ENCODE peak calls at places on chromosomes 13 and 19, in nine cellular contexts. B is tibial nerve; U is cardiac muscle cell; J is mucosa of descending colon; O is thoracic aorta; H is OCI-LY7; R is CD8-positive, alpha-beta memory T cell; Y is stomach; T is A549. N is an unnamed sample.

GRCh38 chr13:26771796-26772195 is 11.2 kb upstream of the GPR12 start:
- DNase-seq in B (no peak), U (no peak), J (no peak), O (no peak), H (no peak), R (no peak), Y (no peak), T (no peak), N (no peak)

GRCh38 chr13:21925720-21926119 is 254.8 kb downstream of the FGF9 start:
- DNase-seq in B (no peak), U (no peak), J (no peak), O (no peak), H (no peak), R (no peak), Y (no peak), T (no peak), N (no peak)

GRCh38 chr13:113273856-113274590 is 23.0 kb upstream of the LAMP1 start:
- DNase-seq in B (no peak), U (peak; percentile 68), J (no peak), O (no peak), H (no peak), R (no peak), Y (no peak), T (no peak), N (no peak)

GRCh38 chr19:33522371-33522662 is 726 bp upstream of the PEPD start:
- DNase-seq in B (no peak), U (no peak), J (no peak), O (no peak), H (no peak), R (no peak), Y (no peak), T (no peak), N (no peak)

GRCh38 chr13:26168276-26168814 is 53.8 kb downstream of the RNF6 start:
- DNase-seq in B (no peak), U (peak; percentile 30), J (no peak), O (no peak), H (no peak), R (no peak), Y (no peak), T (no peak), N (no peak)

GRCh38 chr13:83819611-83820010 is 62.7 kb downstream of the SLITRK1 start:
- DNase-seq in B (no peak), U (no peak), J (no peak), O (no peak), H (no peak), R (no peak), Y (no peak), T (no peak), N (no peak)

GRCh38 chr13:99982741-99983400 is 1.3 kb downstream of the ZIC2 start:
- DNase-seq in B (no peak), U (no peak), J (no peak), O (no peak), H (no peak), R (no peak), Y (no peak), T (no peak), N (no peak)

GRCh38 chr13:26095846-26096245 is 44.0 kb upstream of the SHISA2 start:
- DNase-seq in B (no peak), U (no peak), J (no peak), O (no peak), H (no peak), R (no peak), Y (no peak), T (no peak), N (no peak)

GRCh38 chr19:2701361-2702169 is 929 bp downstream of the GNG7 start:
- DNase-seq in B (no peak), U (no peak), J (no peak), O (no peak), H (no peak), R (no peak), Y (no peak), T (no peak), N (no peak)

GRCh38 chr19:2703691-2704216 is 1.3 kb upstream of the GNG7 start:
- DNase-seq in B (no peak), U (no peak), J (no peak), O (no peak), H (no peak), R (no peak), Y (no peak), T (no peak), N (no peak)

GRCh38 chr19:2700660-2701360 is 1.7 kb downstream of the GNG7 start:
- DNase-seq in B (no peak), U (no peak), J (no peak), O (no peak), H (peak; percentile 44), R (no peak), Y (no peak), T (no peak), N (no peak)

GRCh38 chr19:2703077-2703437 is 563 bp upstream of the GNG7 start:
- DNase-seq in B (no peak), U (no peak), J (no peak), O (no peak), H (no peak), R (no peak), Y (no peak), T (no peak), N (no peak)

DNA sequence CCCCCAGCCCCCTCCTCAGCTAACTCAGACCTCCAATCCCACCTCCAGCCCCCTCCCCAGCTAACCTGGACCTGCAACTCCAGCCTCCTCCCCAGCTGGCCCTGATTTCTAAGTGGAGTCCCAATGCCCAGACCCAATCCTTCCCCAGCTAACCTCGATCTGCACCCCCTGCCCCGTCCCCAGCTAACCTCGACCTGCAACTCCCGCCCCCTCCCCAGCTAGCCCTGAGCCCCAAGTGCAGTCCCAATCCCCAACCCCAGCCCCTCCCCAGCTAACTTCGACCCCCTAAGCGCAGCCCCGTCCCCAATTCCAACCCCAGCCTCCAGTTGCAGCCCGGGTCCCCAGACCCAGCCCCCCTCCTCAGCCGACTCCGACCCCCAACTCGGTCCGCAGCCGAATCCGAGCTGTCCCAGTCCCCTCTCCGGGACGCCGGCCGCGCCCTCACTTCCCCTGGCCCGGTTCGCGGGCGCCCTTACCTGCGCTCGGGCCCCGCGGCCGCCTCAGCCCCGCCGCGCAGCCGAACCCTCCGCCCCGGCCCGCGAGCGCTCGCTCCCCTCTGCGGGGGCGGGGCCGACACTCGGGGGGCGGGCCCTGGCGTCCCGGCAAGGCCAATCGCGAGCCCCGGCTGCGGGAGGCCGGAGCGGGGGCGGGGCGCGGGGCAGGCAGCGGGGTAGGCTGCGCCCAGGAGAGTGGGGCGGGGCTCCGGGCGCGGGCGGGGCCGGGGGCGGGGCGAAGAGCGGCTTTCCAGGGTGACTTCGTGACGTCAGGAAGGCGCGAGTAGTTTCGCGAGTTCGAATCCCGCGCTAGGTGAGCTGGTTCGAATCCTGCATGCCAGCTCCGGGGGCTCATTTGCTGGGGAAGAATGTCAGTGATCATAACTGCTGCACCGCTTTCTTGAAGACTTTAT is at the start of gene GNG7:
- DNase-seq in B (peak; percentile 84), U (peak; percentile 92), J (peak; percentile 96), O (peak; percentile 61), H (peak; percentile 95), R (peak; percentile 90), Y (peak; percentile 97), T (peak; percentile 83), N (peak; percentile 94)
- H3K4me3 ChIP-seq in B (peak within 1 kb of the TSS; percentile 55), U (peak within 1 kb of the TSS; percentile 77), J (peak within 1 kb of the TSS; percentile 17), O (peak within 1 kb of the TSS; percentile 79), H (peak within 1 kb of the TSS; percentile 78), R (peak within 1 kb of the TSS; percentile 43), Y (peak within 1 kb of the TSS; percentile 78), T (peak within 1 kb of the TSS; percentile 49), N (peak within 1 kb of the TSS; percentile 64)

GRCh38 chr13:75480691-75481175 is 1.2 kb downstream of the TBC1D4 start:
- DNase-seq in B (peak; percentile 16), U (peak; percentile 53), J (peak; percentile 77), O (no peak), H (peak; percentile 82), R (no peak), Y (peak; percentile 80), T (peak; percentile 59), N (peak; percentile 86)
- H3K4me1 ChIP-seq in B (no peaks in the 10 kb centered on the region), U (peaks cover 9% of the 10 kb centered on the region), J (peaks cover 5% of the 10 kb centered on the region), O (no peaks in the 10 kb centered on the region), H (peaks cover 31% of the 10 kb centered on the region), R (peaks cover 5% of the 10 kb centered on the region), Y (peaks cover 43% of the 10 kb centered on the region), T (peaks cover 28% of the 10 kb centered on the region), N (peaks cover 40% of the 10 kb centered on the region)

GRCh38 chr13:94700051-94700535 is 12.3 kb downstream of the SOX21 start:
- DNase-seq in B (no peak), U (no peak), J (no peak), O (no peak), H (no peak), R (no peak), Y (no peak), T (no peak), N (no peak)
- H3K4me3 ChIP-seq in B (no peak overlapping the region), U (no peak overlapping the region), J (no peak overlapping the region), O (no peak overlapping the region), H (no peak overlapping the region), R (no peak overlapping the region), Y (no peak overlapping the region), T (no peak overlapping the region), N (no peak overlapping the region)

GRCh38 chr19:11198175-11198534 is 810 bp upstream of the KANK2 start:
- DNase-seq in B (no peak), U (no peak), J (no peak), O (no peak), H (no peak), R (no peak), Y (no peak), T (no peak), N (no peak)

GRCh38 chr19:11197291-11198174 is at the start of gene KANK2:
- DNase-seq in B (peak; percentile 76), U (peak; percentile 85), J (peak; percentile 88), O (no peak), H (peak; percentile 86), R (peak; percentile 67), Y (peak; percentile 91), T (peak; percentile 77), N (peak; percentile 88)

GRCh38 chr19:11200015-11200574 is 2.8 kb upstream of the KANK2 start:
- DNase-seq in B (no peak), U (no peak), J (no peak), O (no peak), H (no peak), R (no peak), Y (no peak), T (no peak), N (no peak)

GRCh38 chr19:11199517-11199916 is 2.2 kb upstream of the KANK2 start:
- DNase-seq in B (no peak), U (no peak), J (no peak), O (no peak), H (no peak), R (no peak), Y (no peak), T (no peak), N (no peak)

DNA sequence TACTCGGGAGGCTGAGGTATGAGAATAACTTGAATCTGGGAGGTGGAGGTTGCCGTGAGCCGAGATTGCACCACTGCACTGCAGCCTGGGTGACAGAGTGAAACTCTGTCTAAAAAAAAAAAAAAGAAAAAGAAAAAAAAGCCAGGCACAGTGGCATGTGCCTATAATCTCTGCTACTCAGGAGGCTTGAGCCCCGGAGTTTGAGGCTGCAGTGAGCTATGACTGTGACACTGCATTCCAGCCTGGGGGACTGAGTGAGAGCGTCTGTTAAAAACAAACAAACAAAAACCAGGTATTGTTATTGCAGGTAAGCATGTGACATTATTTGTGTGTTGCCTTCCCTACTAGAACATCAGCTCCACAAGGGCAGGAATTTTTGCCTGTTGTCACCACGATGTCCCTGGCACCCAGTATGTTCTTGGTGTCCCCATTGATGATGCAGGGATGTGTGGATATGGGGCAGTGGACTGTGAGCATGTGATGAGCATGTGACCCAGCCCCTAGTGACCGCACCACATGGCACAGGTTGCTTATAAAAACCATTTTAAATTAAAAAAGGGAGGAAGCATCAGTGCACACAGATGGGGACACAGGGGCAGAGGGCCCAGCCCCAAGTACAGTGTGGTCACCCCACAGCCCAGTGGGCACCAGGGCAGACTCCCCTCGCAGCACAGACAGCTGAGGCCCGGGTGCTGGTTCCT is 1.6 kb upstream of the KANK2 start:
- DNase-seq in B (no peak), U (no peak), J (no peak), O (no peak), H (no peak), R (no peak), Y (no peak), T (no peak), N (no peak)
- H3K4me1 ChIP-seq in B (peaks cover 29% of the 10 kb centered on the region), U (peaks cover 13% of the 10 kb centered on the region), J (peaks cover 11% of the 10 kb centered on the region), O (peaks cover 24% of the 10 kb centered on the region), H (peaks cover 48% of the 10 kb centered on the region), R (peaks cover 9% of the 10 kb centered on the region), Y (peaks cover 68% of the 10 kb centered on the region), T (peaks cover 51% of the 10 kb centered on the region), N (peaks cover 17% of the 10 kb centered on the region)